ENCODE peak calls at places on chromosomes 11 and 22, in four cellular contexts. One of them, this sample, is unnamed.
A peak's percentile ranks its signal among the peaks of the same experiment; 100 is the strongest.

GRCh38 chr11:21514298-21514697 is 678.6 kb upstream of the ANO5 start:
- DNase-seq in Kasumi-1: peak; percentile 22
- DNase-seq in COR-L47: peak; percentile 29
- DNase-seq in brain pericyte: no peak
- DNase-seq in this sample: no peak

GRCh38 chr22:37519268-37520195 is at the start of gene CARD10:
- DNase-seq in brain pericyte: no peak
- DNase-seq in COR-L47: peak; percentile 53
- DNase-seq in Kasumi-1: no peak
- DNase-seq in this sample: no peak

GRCh38 chr11:64239662-64240466 is 1.0 kb upstream of the FKBP2 start:
- DNase-seq in brain pericyte: no peak
- DNase-seq in Kasumi-1: no peak
- DNase-seq in COR-L47: no peak
- DNase-seq in this sample: no peak

GRCh38 chr11:1279674-1280055 is 29.8 kb downstream of the TOLLIP start:
- DNase-seq in Kasumi-1: no peak
- DNase-seq in brain pericyte: no peak
- DNase-seq in COR-L47: no peak
- DNase-seq in this sample: no peak

GRCh38 chr11:132373405-132374141 is 1003.2 kb downstream of the NTM start:
- DNase-seq in brain pericyte: no peak
- DNase-seq in Kasumi-1: no peak
- DNase-seq in COR-L47: peak; percentile 15
- DNase-seq in this sample: no peak

GRCh38 chr11:129652828-129653227 is 162.8 kb upstream of the TMEM45B start:
- DNase-seq in brain pericyte: peak; percentile 73
- DNase-seq in COR-L47: no peak
- DNase-seq in Kasumi-1: no peak
- DNase-seq in this sample: no peak

GRCh38 chr11:110305169-110306018 is 9.0 kb upstream of the RDX start:
- DNase-seq in brain pericyte: no peak
- DNase-seq in Kasumi-1: no peak
- DNase-seq in COR-L47: peak; percentile 76
- DNase-seq in this sample: no peak

GRCh38 chr11:44138286-44138685 is 42.8 kb downstream of the EXT2 start:
- DNase-seq in Kasumi-1: no peak
- DNase-seq in brain pericyte: no peak
- DNase-seq in COR-L47: no peak
- DNase-seq in this sample: no peak

GRCh38 chr22:46159777-46160176 is 9.5 kb downstream of the PPARA start:
- DNase-seq in brain pericyte: no peak
- DNase-seq in COR-L47: no peak
- DNase-seq in Kasumi-1: no peak
- DNase-seq in this sample: no peak

GRCh38 chr11:116732740-116733385 is 39.9 kb downstream of the BUD13 start:
- DNase-seq in COR-L47: peak; percentile 66
- DNase-seq in Kasumi-1: peak; percentile 74
- DNase-seq in brain pericyte: no peak
- DNase-seq in this sample: peak; percentile 56

GRCh38 chr11:111347723-111348115 is 31.4 kb downstream of the POU2AF1 start:
- DNase-seq in brain pericyte: no peak
- DNase-seq in Kasumi-1: no peak
- DNase-seq in COR-L47: no peak
- DNase-seq in this sample: no peak

GRCh38 chr11:5611627-5612026 is 13.2 kb upstream of the TRIM34 start:
- DNase-seq in brain pericyte: no peak
- DNase-seq in COR-L47: no peak
- DNase-seq in Kasumi-1: no peak
- DNase-seq in this sample: no peak

GRCh38 chr11:118878187-118878586 is 5.5 kb upstream of the CXCR5 start:
- DNase-seq in Kasumi-1: no peak
- DNase-seq in brain pericyte: no peak
- DNase-seq in COR-L47: no peak
- DNase-seq in this sample: no peak

GRCh38 chr22:49152146-49152929 is 675.3 kb downstream of the BRD1 start:
- DNase-seq in COR-L47: no peak
- DNase-seq in brain pericyte: no peak
- DNase-seq in Kasumi-1: no peak
- DNase-seq in this sample: no peak

GRCh38 chr11:61609000-61609969 is 28.4 kb upstream of the SYT7 start:
- DNase-seq in brain pericyte: no peak
- DNase-seq in COR-L47: no peak
- DNase-seq in Kasumi-1: no peak
- DNase-seq in this sample: no peak